ENCODE peak calls at places on chromosomes 7 and 10, in six cellular contexts. W is HCT116, F is NB4, Y is H1, P is heart left ventricle, J is ovary. B is an unnamed sample.

GRCh38 chr7:72028267-72028666 is 383.9 kb downstream of the CALN1 start:
- DNase-seq in W (no peak), F (no peak), Y (no peak), P (no peak), J (no peak), B (no peak)

GRCh38 chr7:87474533-87475358 is 734 bp downstream of the ABCB4 start:
- DNase-seq in W (no peak), F (peak), Y (no peak), P (peak), J (no peak), B (no peak)

GRCh38 chr7:159061674-159062212 is 82.9 kb downstream of the VIPR2 start:
- DNase-seq in W (no peak), F (no peak), Y (peak), P (no peak), J (no peak), B (no peak)

GRCh38 chr10:125206618-125207017 is 46.3 kb upstream of the CTBP2 start:
- DNase-seq in W (no peak), F (no peak), Y (no peak), P (no peak), J (no peak), B (no peak)

GRCh38 chr7:158685727-158686126 is 18.9 kb downstream of the NCAPG2 start:
- DNase-seq in W (no peak), F (no peak), Y (no peak), P (no peak), J (no peak), B (no peak)

GRCh38 chr10:125629758-125630376 is 53.1 kb downstream of the TEX36 start:
- DNase-seq in W (peak), F (peak), Y (no peak), P (no peak), J (no peak), B (no peak)

GRCh38 chr7:49980414-49980813 is 112.6 kb downstream of the ZPBP start:
- DNase-seq in W (no peak), F (peak), Y (no peak), P (no peak), J (no peak), B (no peak)

GRCh38 chr7:26182706-26183105 is 17.8 kb downstream of the HNRNPA2B1 start:
- DNase-seq in W (no peak), F (peak), Y (no peak), P (no peak), J (no peak), B (no peak)

GRCh38 chr7:24979863-24980694 is at the start of gene OSBPL3:
- DNase-seq in W (peak), F (peak), Y (peak), P (peak), J (peak), B (peak)
- TF ChIP-seq POLR2A in W (peak), F (peak), Y (peak), P (no peak), J (peak), B (peak)

GRCh38 chr7:149605696-149606095 is 108.1 kb upstream of the ZNF746 start:
- DNase-seq in W (no peak), F (no peak), Y (no peak), P (no peak), J (no peak), B (no peak)

GRCh38 chr7:149608168-149608567 is 110.6 kb upstream of the ZNF746 start:
- DNase-seq in W (no peak), F (no peak), Y (no peak), P (no peak), J (no peak), B (no peak)

GRCh38 chr7:149607683-149608082 is 110.1 kb upstream of the ZNF746 start:
- DNase-seq in W (no peak), F (no peak), Y (no peak), P (no peak), J (no peak), B (no peak)

GRCh38 chr7:149604521-149604920 is 106.9 kb upstream of the ZNF746 start:
- DNase-seq in W (no peak), F (peak), Y (no peak), P (no peak), J (no peak), B (no peak)

GRCh38 chr7:149606826-149607225 is 109.2 kb upstream of the ZNF746 start:
- DNase-seq in W (no peak), F (no peak), Y (no peak), P (no peak), J (no peak), B (no peak)
- TF ChIP-seq POLR2A in W (no peak), F (no peak), Y (no peak), P (no peak), J (no peak), B (no peak)

DNA sequence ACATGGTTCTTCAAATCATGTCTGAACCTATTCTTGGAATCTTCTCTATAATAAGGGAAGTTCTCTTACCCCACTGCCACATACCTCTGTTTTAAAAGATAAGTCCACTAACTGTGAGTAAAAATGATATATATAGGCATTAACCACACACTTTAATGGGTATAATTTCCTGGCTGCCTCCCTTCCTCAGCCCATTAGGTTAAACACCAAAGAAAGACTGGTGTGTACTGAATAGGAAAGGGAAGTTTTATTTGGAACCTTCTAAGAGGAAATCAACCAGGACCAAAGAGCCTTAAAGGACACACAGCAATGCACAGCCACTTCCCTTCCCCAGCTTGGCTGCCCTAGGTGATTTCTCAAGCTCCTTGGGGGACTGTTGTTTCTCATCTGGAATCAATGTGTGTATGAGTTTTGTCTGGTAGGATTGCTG is 5.0 kb upstream of the WBP1L start:
- DNase-seq in W (no peak), F (peak), Y (no peak), P (no peak), J (no peak), B (no peak)
- TF ChIP-seq POLR2A in W (no peak), F (no peak), Y (no peak), P (no peak), J (no peak), B (no peak)

GRCh38 chr10:71638577-71639411 is 80.8 kb downstream of the C10orf105 start:
- DNase-seq in W (no peak), F (peak), Y (no peak), P (no peak), J (peak), B (peak)
- TF ChIP-seq POLR2A in W (no peak), F (no peak), Y (no peak), P (no peak), J (no peak), B (no peak)